ENCODE peak calls at places on chromosomes 7 and 10, in seven cellular contexts. L is neuronal stem cell, A is H1, X is colonic mucosa, C is GM23248, Q is fibroblast of lung, R is astrocyte. U is an unnamed sample.

GRCh38 chr10:101394522-101395133 is 40.7 kb downstream of the BTRC start:
- DNase-seq in L (no peak), A (no peak), X (no peak), C (no peak), Q (peak), R (peak), U (no peak)

GRCh38 chr7:128904381-128905197 is 5.9 kb downstream of the KCP start:
- DNase-seq in L (no peak), A (no peak), X (no peak), C (peak), Q (peak), R (peak), U (peak)

GRCh38 chr7:73844848-73845460 is 2.6 kb upstream of the METTL27 start:
- DNase-seq in L (no peak), A (no peak), X (no peak), C (peak), Q (peak), R (peak), U (no peak)

GRCh38 chr10:58358314-58358933 is 23.6 kb downstream of the UBE2D1 start:
- DNase-seq in L (no peak), A (no peak), X (no peak), C (no peak), Q (no peak), R (no peak), U (no peak)

GRCh38 chr10:132480356-132480755 is 57.2 kb upstream of the INPP5A start:
- DNase-seq in L (no peak), A (no peak), X (no peak), C (no peak), Q (no peak), R (no peak), U (no peak)

GRCh38 chr10:5943536-5943935 is 33.8 kb downstream of the IL15RA start:
- DNase-seq in L (no peak), A (no peak), X (no peak), C (peak), Q (peak), R (peak), U (no peak)

GRCh38 chr7:22717760-22718159 is 9.2 kb upstream of the IL6 start:
- DNase-seq in L (no peak), A (no peak), X (no peak), C (no peak), Q (no peak), R (no peak), U (no peak)

GRCh38 chr7:149598721-149599308 is 101.2 kb upstream of the ZNF746 start:
- DNase-seq in L (no peak), A (no peak), X (peak), C (peak), Q (peak), R (peak), U (no peak)

GRCh38 chr10:75475470-75476182 is 44.2 kb downstream of the LRMDA start:
- DNase-seq in L (no peak), A (no peak), X (no peak), C (peak), Q (peak), R (peak), U (no peak)
- H3K4me3 ChIP-seq in L (no peak), A (no peak), X (no peak), C (no peak), Q (no peak), R (no peak), U (no peak)

GRCh38 chr7:80721880-80722595 is 83.6 kb downstream of the CD36 start:
- DNase-seq in L (no peak), A (no peak), X (no peak), C (peak), Q (peak), R (peak), U (peak)

GRCh38 chr7:80725181-80725611 is 86.8 kb downstream of the CD36 start:
- DNase-seq in L (no peak), A (no peak), X (no peak), C (peak), Q (peak), R (no peak), U (no peak)

GRCh38 chr7:80719261-80719660 is 80.8 kb downstream of the CD36 start:
- DNase-seq in L (no peak), A (no peak), X (no peak), C (peak), Q (peak), R (peak), U (no peak)

GRCh38 chr7:80724249-80724871 is 85.9 kb downstream of the CD36 start:
- DNase-seq in L (no peak), A (no peak), X (no peak), C (peak), Q (peak), R (peak), U (no peak)

GRCh38 chr7:80722596-80723141 is 84.2 kb downstream of the CD36 start:
- DNase-seq in L (no peak), A (peak), X (no peak), C (peak), Q (peak), R (peak), U (no peak)
- H3K9ac ChIP-seq in L (no peak), A (no peak), X (no peak), C (peak), Q (peak), R (peak), U (no peak)

GRCh38 chr10:119211176-119211575 is 3.8 kb downstream of the GRK5 start:
- DNase-seq in L (no peak), A (no peak), X (no peak), C (peak), Q (peak), R (peak), U (no peak)
- H3K4me3 ChIP-seq in L (no peak), A (no peak), X (no peak), C (no peak), Q (peak), R (no peak), U (peak)

GRCh38 chr7:70238171-70238575 is 639.9 kb downstream of the AUTS2 start:
- DNase-seq in L (no peak), A (no peak), X (no peak), C (no peak), Q (no peak), R (no peak), U (no peak)
- H3K9ac ChIP-seq in L (peak), A (no peak), X (no peak), C (no peak), Q (no peak), R (no peak), U (peak)

DNA sequence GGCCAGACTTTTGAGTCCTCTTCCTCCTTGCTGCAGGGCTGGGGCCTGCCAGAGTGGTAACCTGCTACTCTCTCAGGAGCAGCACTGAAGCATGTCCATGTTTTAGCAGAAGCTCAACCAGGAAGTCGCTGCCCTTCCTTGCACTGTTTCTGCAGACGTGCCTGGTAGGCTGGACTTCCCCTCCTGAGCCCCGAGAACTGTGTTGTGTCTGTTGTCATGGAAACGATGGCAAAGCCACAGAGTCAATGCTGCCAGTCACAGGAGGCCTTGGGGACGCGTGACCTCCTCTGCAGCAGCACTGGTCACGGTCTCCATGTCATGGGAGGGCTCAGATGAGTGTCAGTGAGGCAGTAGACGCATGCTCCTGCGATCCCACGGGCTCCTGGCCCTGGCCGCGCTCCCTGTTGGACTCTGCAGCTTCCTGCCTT is 145.5 kb downstream of the FANK1 start:
- DNase-seq in L (peak), A (no peak), X (peak), C (peak), Q (peak), R (peak), U (no peak)
- H3K4me3 ChIP-seq in L (no peak), A (no peak), X (no peak), C (no peak), Q (no peak), R (no peak), U (no peak)